ENCODE peak calls at places on chromosomes 4 and X, in five cellular contexts. R is heart right ventricle, O is Panc1, M is tibial artery, C is suprapubic skin. T is an unnamed sample.

GRCh38 chrX:115030635-115031034 is 13.2 kb upstream of the IL13RA2 start:
- DNase-seq in R (no peak), O (no peak), M (no peak), C (no peak), T (peak)

GRCh38 chr4:125749354-125749753 is 434.6 kb downstream of the FAT4 start:
- DNase-seq in R (no peak), O (no peak), M (no peak), C (no peak), T (no peak)

GRCh38 chr4:172986114-172986513 is 182.5 kb upstream of the GALNT7 start:
- DNase-seq in R (no peak), O (no peak), M (no peak), C (no peak), T (no peak)

GRCh38 chr4:8108261-8108660 is 50.4 kb downstream of the ABLIM2 start:
- DNase-seq in R (no peak), O (no peak), M (no peak), C (no peak), T (no peak)

GRCh38 chr4:1535926-1536578 is 129.8 kb upstream of the NKX1-1 start:
- DNase-seq in R (peak), O (no peak), M (no peak), C (no peak), T (no peak)

GRCh38 chrX:45889471-45889870 is 655.8 kb downstream of the ZNF674 start:
- DNase-seq in R (no peak), O (no peak), M (no peak), C (no peak), T (no peak)

GRCh38 chr4:1777822-1778641 is 15.1 kb upstream of the FGFR3 start:
- DNase-seq in R (no peak), O (no peak), M (no peak), C (no peak), T (peak)

GRCh38 chrX:76172325-76172887 is 456 bp upstream of the PBDC1 start:
- DNase-seq in R (no peak), O (no peak), M (no peak), C (no peak), T (no peak)

GRCh38 chr4:5003372-5003857 is 15.8 kb downstream of the CYTL1 start:
- DNase-seq in R (no peak), O (no peak), M (no peak), C (no peak), T (no peak)

GRCh38 chr4:1488357-1488756 is 82.1 kb upstream of the NKX1-1 start:
- DNase-seq in R (no peak), O (no peak), M (peak), C (no peak), T (no peak)

GRCh38 chr4:122119739-122120138 is 32.4 kb upstream of the BLTP1 start:
- DNase-seq in R (no peak), O (no peak), M (no peak), C (no peak), T (no peak)

GRCh38 chr4:124322234-124322831 is 390.2 kb downstream of the ANKRD50 start:
- DNase-seq in R (no peak), O (peak), M (no peak), C (no peak), T (no peak)

GRCh38 chrX:3141031-3141430 is 99.8 kb downstream of the ARSF start:
- DNase-seq in R (no peak), O (no peak), M (no peak), C (no peak), T (no peak)

DNA sequence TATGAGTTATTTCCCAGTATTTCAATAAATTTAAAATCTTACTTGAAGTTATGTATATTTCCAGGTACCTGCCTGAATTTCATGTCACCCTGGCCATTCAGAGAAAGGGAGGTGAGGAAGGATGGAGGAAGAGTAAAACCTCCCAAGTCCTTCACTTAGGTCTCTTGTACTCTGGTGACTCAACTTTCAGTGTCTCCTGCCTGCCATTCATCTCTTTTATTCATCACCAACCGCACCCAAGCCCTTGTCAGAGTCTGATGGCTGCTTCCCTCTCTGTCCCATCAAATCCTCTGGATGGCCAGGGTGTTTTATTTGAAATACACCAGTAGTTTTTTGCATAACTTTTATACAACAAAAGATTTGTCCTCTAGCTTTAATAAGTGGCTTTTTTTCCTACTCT is 17.8 kb downstream of the TMPRSS11E start:
- DNase-seq in R (no peak), O (no peak), M (no peak), C (no peak), T (no peak)
- H3K27ac ChIP-seq in R (no peak), O (no peak), M (no peak), C (no peak), T (peak)

DNA sequence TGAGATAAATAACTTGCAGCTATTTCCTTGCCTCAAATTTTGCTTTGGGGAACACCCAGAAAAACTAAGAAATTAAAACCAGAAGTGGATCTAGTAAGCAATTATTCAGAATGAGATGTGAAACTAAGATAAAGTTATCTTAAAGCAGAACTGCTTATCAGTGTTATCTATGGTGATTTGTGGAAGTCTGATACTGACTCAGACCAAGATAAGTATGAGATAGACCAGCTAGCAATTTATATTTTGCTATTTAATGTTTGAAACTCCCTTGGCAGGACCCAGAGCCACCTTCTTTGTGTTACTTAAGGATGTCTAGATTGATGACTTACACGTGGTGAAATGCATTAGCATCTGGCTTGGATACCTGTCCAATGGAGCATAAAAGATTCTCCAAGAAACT is 368.1 kb downstream of the EPHA5 start:
- DNase-seq in R (no peak), O (no peak), M (no peak), C (no peak), T (no peak)
- TF ChIP-seq CTCF in R (no peak), O (no peak), M (no peak), C (no peak), T (no peak)

GRCh38 chr4:151575646-151576045 is 166.7 kb downstream of the FHIP1A start:
- DNase-seq in R (no peak), O (no peak), M (no peak), C (no peak), T (no peak)

GRCh38 chr4:151576627-151577026 is 167.7 kb downstream of the FHIP1A start:
- DNase-seq in R (no peak), O (no peak), M (no peak), C (no peak), T (no peak)

GRCh38 chr4:151574968-151575367 is 166.0 kb downstream of the FHIP1A start:
- DNase-seq in R (no peak), O (no peak), M (no peak), C (no peak), T (no peak)

GRCh38 chr4:151573945-151574344 is 165.0 kb downstream of the FHIP1A start:
- DNase-seq in R (no peak), O (no peak), M (no peak), C (no peak), T (no peak)

GRCh38 chr4:151573474-151573873 is 164.5 kb downstream of the FHIP1A start:
- DNase-seq in R (no peak), O (no peak), M (no peak), C (no peak), T (no peak)
- H3K27ac ChIP-seq in R (no peak), O (no peak), M (no peak), C (peak), T (no peak)

GRCh38 chrX:28757290-28757689 is 170.0 kb downstream of the IL1RAPL1 start:
- DNase-seq in R (no peak), O (no peak), M (no peak), C (no peak), T (no peak)
- TF ChIP-seq CTCF in R (no peak), O (no peak), M (no peak), C (no peak), T (no peak)

T was measured in RWPE2.